ENCODE peak calls at places on chromosomes 16 and 17, in seven cellular contexts. X, U, I, F, E, V and N are unnamed samples. For H3K4me1, the result is how much of the 10 kb centered on the place peaks cover.

GRCh38 chr17:58710948-58711552 is 18.6 kb downstream of the RAD51C start:
- DNase-seq in X (peak), U (no peak), I (no peak), F (peak), E (peak), V (peak), N (peak)

GRCh38 chr17:79675413-79675725 is 55.4 kb upstream of the ENPP7 start:
- DNase-seq in X (no peak), U (no peak), I (no peak), F (no peak), E (no peak), V (no peak), N (no peak)

GRCh38 chr17:8835106-8835505 is 32.4 kb downstream of the PIK3R6 start:
- DNase-seq in X (no peak), U (no peak), I (no peak), F (no peak), E (no peak), V (no peak), N (no peak)

GRCh38 chr17:43917348-43918025 is 10.2 kb upstream of the MPP2 start:
- DNase-seq in X (no peak), U (peak), I (peak), F (peak), E (peak), V (no peak), N (no peak)

GRCh38 chr17:57994436-57994835 is 6.4 kb upstream of the VEZF1 start:
- DNase-seq in X (no peak), U (no peak), I (no peak), F (no peak), E (no peak), V (no peak), N (no peak)

GRCh38 chr17:40598021-40598927 is 33.0 kb upstream of the CCR7 start:
- DNase-seq in X (no peak), U (no peak), I (no peak), F (no peak), E (no peak), V (no peak), N (no peak)

GRCh38 chr16:23670137-23670776 is 8.4 kb upstream of the PLK1 start:
- DNase-seq in X (no peak), U (no peak), I (no peak), F (no peak), E (no peak), V (no peak), N (no peak)

GRCh38 chr17:77434136-77435114 is 293.7 kb downstream of the SEC14L1 start:
- DNase-seq in X (peak), U (no peak), I (peak), F (no peak), E (no peak), V (no peak), N (peak)

GRCh38 chr17:51275381-51275780 is 15.0 kb downstream of the UTP18 start:
- DNase-seq in X (no peak), U (no peak), I (no peak), F (no peak), E (no peak), V (no peak), N (no peak)

GRCh38 chr17:57357830-57358426 is 101.6 kb downstream of the MSI2 start:
- DNase-seq in X (no peak), U (no peak), I (no peak), F (no peak), E (no peak), V (no peak), N (no peak)

GRCh38 chr16:3646348-3646920 is 8.1 kb upstream of the DNASE1 start:
- DNase-seq in X (no peak), U (no peak), I (no peak), F (peak), E (peak), V (peak), N (no peak)

GRCh38 chr16:2005646-2006045 is 4.0 kb downstream of the ZNF598 start:
- DNase-seq in X (no peak), U (peak), I (no peak), F (no peak), E (no peak), V (no peak), N (peak)

GRCh38 chr16:68085259-68086071 is at the start of gene NFATC3:
- DNase-seq in X (peak), U (peak), I (peak), F (peak), E (peak), V (peak), N (peak)

DNA sequence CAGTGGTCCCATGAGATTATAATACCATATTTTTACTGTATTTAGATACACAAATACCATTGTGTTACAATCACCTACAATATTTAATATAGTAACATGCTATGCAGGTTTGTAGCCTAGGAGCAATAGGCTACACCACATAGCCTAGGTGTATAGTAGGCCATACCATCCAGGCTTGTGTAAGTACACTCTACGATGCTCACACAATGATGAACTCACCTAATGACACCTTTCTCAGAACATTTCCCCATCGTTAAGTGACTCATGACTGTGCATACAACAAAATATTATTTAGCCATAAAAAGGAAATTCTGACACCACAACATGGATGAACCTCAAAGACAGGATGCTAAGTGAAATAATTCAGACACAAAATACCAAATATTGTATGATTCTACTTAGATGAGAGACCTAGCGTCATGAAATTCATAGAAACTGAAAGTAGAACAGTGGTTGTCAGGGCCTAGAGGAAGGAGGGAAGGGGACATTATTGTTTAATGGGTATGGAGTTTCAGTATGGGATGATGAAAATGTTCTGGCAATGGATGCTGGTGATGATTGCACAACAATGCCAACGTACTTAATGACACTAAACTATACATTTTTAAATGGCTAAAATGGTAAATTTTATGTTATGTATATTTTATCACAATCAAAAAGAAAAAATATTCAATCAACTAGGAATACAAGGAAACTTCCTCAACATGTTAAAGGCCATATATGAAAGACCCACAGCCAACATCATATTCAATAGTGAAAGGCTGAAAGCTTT is 5.7 kb upstream of the C16orf87 start:
- DNase-seq in X (no peak), U (no peak), I (no peak), F (no peak), E (no peak), V (no peak), N (no peak)
- H3K4me1 ChIP-seq in X (under half), U (under half), I (under half), F (under half), E (under half), V (under half), N (under half)

GRCh38 chr17:16091773-16092172 is 92.1 kb downstream of the TTC19 start:
- DNase-seq in X (no peak), U (no peak), I (no peak), F (no peak), E (no peak), V (no peak), N (no peak)
- H3K4me1 ChIP-seq in X (under half), U (under half), I (under half), F (under half), E (under half), V (under half), N (under half)

DNA sequence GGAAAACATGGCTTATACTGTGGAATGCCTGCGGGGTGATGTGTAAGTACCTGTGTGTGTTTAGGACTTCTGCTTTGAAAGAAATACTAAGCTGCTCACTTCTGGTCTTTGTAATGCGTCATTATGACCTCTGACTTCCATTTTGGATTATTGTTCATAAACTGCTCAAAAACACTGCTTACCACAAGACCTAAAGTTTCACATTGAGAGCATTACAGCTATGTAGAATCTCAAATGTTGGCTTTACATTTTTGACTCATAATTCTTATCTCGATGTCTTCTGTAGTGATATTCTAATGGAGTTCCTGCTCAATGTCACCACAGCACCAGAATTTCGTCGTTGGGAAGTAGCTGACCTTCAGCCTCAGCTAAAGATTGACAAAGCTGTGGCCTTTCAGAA is 9.3 kb downstream of the UQCRC2 start:
- DNase-seq in X (no peak), U (no peak), I (no peak), F (no peak), E (no peak), V (no peak), N (no peak)
- H3K4me1 ChIP-seq in X (under half), U (under half), I (under half), F (under half), E (under half), V (under half), N (under half)

GRCh38 chr17:82862758-82863645 is 23.2 kb upstream of the ZNF750 start:
- DNase-seq in X (no peak), U (peak), I (peak), F (no peak), E (no peak), V (no peak), N (no peak)

GRCh38 chr17:82864721-82865240 is 25.0 kb upstream of the ZNF750 start:
- DNase-seq in X (no peak), U (peak), I (peak), F (no peak), E (no peak), V (no peak), N (no peak)

GRCh38 chr17:82863646-82863940 is 23.8 kb upstream of the ZNF750 start:
- DNase-seq in X (no peak), U (no peak), I (no peak), F (no peak), E (no peak), V (no peak), N (no peak)

GRCh38 chr17:82865274-82865673 is 25.5 kb upstream of the ZNF750 start:
- DNase-seq in X (no peak), U (peak), I (peak), F (no peak), E (no peak), V (no peak), N (no peak)

DNA sequence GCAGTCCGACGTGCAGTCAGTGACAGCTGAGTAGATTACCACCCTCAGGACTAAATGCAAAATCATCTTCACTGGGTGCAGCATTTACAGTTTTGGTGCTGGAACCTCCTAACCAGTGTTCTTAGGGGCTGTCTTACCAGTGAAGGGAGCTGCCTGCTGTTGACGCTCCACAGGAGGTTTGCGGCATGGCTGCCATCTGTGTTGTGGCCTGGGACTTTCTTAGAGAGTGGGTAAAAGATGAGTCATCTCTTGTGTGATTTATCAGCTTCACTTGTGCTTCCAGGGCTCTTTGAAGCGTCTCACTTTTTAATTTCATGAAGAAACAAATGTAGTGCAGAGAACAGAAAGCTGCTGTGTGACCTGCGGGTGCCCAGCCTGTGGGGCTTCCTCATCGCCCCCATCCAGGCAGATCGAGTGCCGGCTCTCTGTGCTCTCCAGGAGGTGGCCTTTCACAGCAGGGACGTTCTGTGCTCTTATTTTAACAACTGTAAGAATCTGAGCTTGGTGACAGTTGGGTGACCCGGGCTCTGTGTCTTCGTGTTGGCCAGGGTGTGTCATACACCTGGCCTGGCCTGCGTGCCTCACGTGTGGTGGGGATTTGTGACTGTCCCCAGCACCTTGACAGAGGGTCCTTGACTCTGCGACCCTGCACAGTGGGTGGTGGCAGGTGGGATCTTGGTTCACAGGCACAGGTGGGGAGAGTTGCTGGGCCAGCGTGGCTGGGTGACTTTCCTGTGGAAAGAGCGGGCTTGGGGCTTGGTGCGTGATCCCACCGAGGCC is 24.3 kb upstream of the ZNF750 start:
- DNase-seq in X (peak), U (no peak), I (peak), F (no peak), E (peak), V (peak), N (peak)
- H3K4me1 ChIP-seq in X (half or more), U (under half), I (under half), F (under half), E (under half), V (half or more), N (under half)